ENCODE peak calls at places on chromosomes 4 and X, in seven cellular contexts. O, P, S, I, T, F and J are unnamed samples.

GRCh38 chr4:70704333-70705145 is 16.2 kb downstream of the UTP3 start:
- DNase-seq in O (peak; percentile 32), P (peak; percentile 83), S (peak; percentile 82), I (peak; percentile 96), T (peak; percentile 35), F (peak; percentile 44), J (peak; percentile 82)

GRCh38 chrX:119288890-119289393 is 52.9 kb downstream of the PGRMC1 start:
- DNase-seq in O (no peak), P (no peak), S (no peak), I (no peak), T (no peak), F (no peak), J (no peak)

GRCh38 chr4:8176547-8177399 is 18.2 kb upstream of the ABLIM2 start:
- DNase-seq in O (no peak), P (no peak), S (peak; percentile 53), I (peak; percentile 88), T (peak; percentile 32), F (no peak), J (peak; percentile 72)

GRCh38 chr4:101697266-101697665 is 93.3 kb upstream of the BANK1 start:
- DNase-seq in O (no peak), P (no peak), S (no peak), I (no peak), T (no peak), F (no peak), J (no peak)

GRCh38 chrX:43949669-43950068 is 23.5 kb downstream of the NDP start:
- DNase-seq in O (no peak), P (no peak), S (no peak), I (peak; percentile 76), T (peak; percentile 17), F (peak; percentile 18), J (peak; percentile 19)

GRCh38 chrX:70479197-70479969 is 34.7 kb downstream of the DLG3 start:
- DNase-seq in O (no peak), P (no peak), S (no peak), I (no peak), T (no peak), F (no peak), J (no peak)

GRCh38 chr4:184471872-184472539 is 2.3 kb downstream of the IRF2 start:
- DNase-seq in O (no peak), P (no peak), S (peak; percentile 69), I (no peak), T (no peak), F (no peak), J (peak; percentile 85)

GRCh38 chr4:108683479-108683878 is 33.1 kb downstream of the OSTC start:
- DNase-seq in O (no peak), P (no peak), S (peak; percentile 53), I (no peak), T (no peak), F (no peak), J (peak; percentile 28)

GRCh38 chrX:70592091-70592490 is 147.5 kb downstream of the DLG3 start:
- DNase-seq in O (no peak), P (no peak), S (no peak), I (no peak), T (no peak), F (peak; percentile 2), J (no peak)

GRCh38 chr4:38313999-38314561 is 349.9 kb upstream of the KLF3 start:
- DNase-seq in O (no peak), P (no peak), S (peak; percentile 28), I (no peak), T (no peak), F (no peak), J (no peak)

GRCh38 chrX:79452879-79453278 is 85.7 kb upstream of the ITM2A start:
- DNase-seq in O (no peak), P (no peak), S (no peak), I (no peak), T (no peak), F (no peak), J (no peak)

GRCh38 chrX:8834393-8834792 is 33.2 kb upstream of the FAM9A start:
- DNase-seq in O (no peak), P (no peak), S (no peak), I (no peak), T (no peak), F (no peak), J (no peak)